ENCODE peak calls at places on chromosome 9, in six cellular contexts. R is frontal cortex, K is substantia nigra, G is pancreas, I is cardiac muscle cell, L is NCI-H1105 treated with DMSO at 0.1 percent for 48 hours. P is an unnamed sample.

GRCh38 chr9:137286980-137287383 is 9.5 kb downstream of the TOR4A start:
- DNase-seq in G (peak), R (no peak), I (peak), L (peak), K (no peak), P (peak)

GRCh38 chr9:4497855-4498254 is 7.6 kb downstream of the SLC1A1 start:
- DNase-seq in I (no peak), G (no peak), R (no peak), K (no peak), L (no peak), P (no peak)

GRCh38 chr9:120043448-120043847 is 536.5 kb downstream of the CDK5RAP2 start:
- DNase-seq in G (no peak), R (peak), I (no peak), K (no peak), L (peak), P (peak)

GRCh38 chr9:37920471-37921167 is 16.7 kb upstream of the SLC25A51 start:
- DNase-seq in K (no peak), G (no peak), R (no peak), I (no peak), L (no peak), P (no peak)

GRCh38 chr9:33489070-33489469 is 15.3 kb upstream of the NOL6 start:
- DNase-seq in I (peak), R (no peak), L (no peak), G (no peak), K (no peak), P (no peak)

GRCh38 chr9:132743886-132744544 is 73.8 kb downstream of the GTF3C4 start:
- DNase-seq in G (no peak), I (no peak), R (no peak), L (peak), K (no peak), P (no peak)

GRCh38 chr9:134063876-134064450 is 3.9 kb downstream of the BRD3 start:
- DNase-seq in L (no peak), K (no peak), R (no peak), G (no peak), I (no peak), P (no peak)

GRCh38 chr9:77751341-77752091 is 103.4 kb upstream of the GNA14 start:
- DNase-seq in K (no peak), I (peak), L (peak), R (no peak), G (no peak), P (peak)

GRCh38 chr9:38016375-38017120 is 52.5 kb downstream of the SHB start:
- DNase-seq in G (no peak), I (peak), K (no peak), R (no peak), L (no peak), P (no peak)

GRCh38 chr9:110714314-110714713 is 45.7 kb downstream of the MUSK start:
- DNase-seq in R (no peak), I (no peak), G (no peak), L (peak), K (no peak), P (no peak)

GRCh38 chr9:77977210-77977611 is 54.4 kb downstream of the GNAQ start:
- DNase-seq in G (peak), L (no peak), K (peak), I (peak), R (peak), P (peak)

GRCh38 chr9:90331826-90332575 is 310.6 kb downstream of the DIRAS2 start:
- DNase-seq in G (no peak), I (peak), K (no peak), R (no peak), L (no peak), P (no peak)

GRCh38 chr9:14723301-14723700 is 768 bp upstream of the CER1 start:
- DNase-seq in G (no peak), K (no peak), L (no peak), R (no peak), I (no peak), P (no peak)

GRCh38 chr9:122931851-122932199 is 513 bp upstream of the ZBTB26 start:
- DNase-seq in L (no peak), K (no peak), R (no peak), G (no peak), I (no peak), P (no peak)

GRCh38 chr9:5089737-5090136 is 95.7 kb downstream of the INSL6 start:
- DNase-seq in K (no peak), I (no peak), R (no peak), L (peak), G (no peak), P (no peak)

GRCh38 chr9:137632432-137633161 is 13.8 kb downstream of the EHMT1 start:
- DNase-seq in I (no peak), R (no peak), K (no peak), G (no peak), L (no peak), P (no peak)

GRCh38 chr9:114805670-114806551 is at the start of gene TNFSF15:
- DNase-seq in G (peak), R (no peak), K (no peak), L (peak), I (no peak), P (peak)

GRCh38 chr9:130630506-130631330 is 33.7 kb upstream of the PRDM12 start:
- DNase-seq in R (no peak), I (no peak), K (no peak), L (no peak), G (no peak), P (no peak)

GRCh38 chr9:34403554-34404380 is 27.1 kb upstream of the MYORG start:
- DNase-seq in L (peak), I (peak), K (no peak), G (peak), R (peak), P (peak)

GRCh38 chr9:110015759-110016158 is 192.2 kb downstream of the C9orf152 start:
- DNase-seq in R (no peak), I (peak), L (no peak), G (no peak), K (no peak), P (no peak)

GRCh38 chr9:124128568-124128967 is 117.0 kb downstream of the LHX2 start:
- DNase-seq in I (no peak), G (no peak), L (no peak), R (no peak), K (no peak), P (no peak)

GRCh38 chr9:114899461-114899860 is 30.9 kb downstream of the TNFSF8 start:
- DNase-seq in K (no peak), I (no peak), R (no peak), L (no peak), G (no peak), P (no peak)

GRCh38 chr9:68610016-68610415 is 69.3 kb upstream of the TMEM252 start:
- DNase-seq in L (no peak), I (no peak), K (no peak), R (no peak), G (no peak), P (no peak)

GRCh38 chr9:5971740-5972139 is 43.7 kb downstream of the RANBP6 start:
- DNase-seq in G (no peak), I (peak), K (no peak), R (no peak), L (no peak), P (no peak)

GRCh38 chr9:136531904-136532798 is 13.7 kb downstream of the NOTCH1 start:
- DNase-seq in K (no peak), R (no peak), L (no peak), I (no peak), G (no peak), P (no peak)

GRCh38 chr9:133536536-133536935 is 2.0 kb downstream of the ADAMTSL2 start:
- DNase-seq in L (no peak), I (no peak), G (no peak), K (no peak), R (peak), P (no peak)

GRCh38 chr9:119005162-119005561 is 364.1 kb downstream of the BRINP1 start:
- DNase-seq in G (no peak), K (no peak), R (no peak), I (no peak), L (no peak), P (no peak)

GRCh38 chr9:108374606-108375005 is 481.2 kb downstream of the ACTL7B start:
- DNase-seq in K (no peak), R (no peak), L (no peak), G (no peak), I (no peak), P (no peak)

GRCh38 chr9:111158375-111158774 is 120.1 kb upstream of the LPAR1 start:
- DNase-seq in G (no peak), K (no peak), L (no peak), R (no peak), I (no peak), P (no peak)